ENCODE peak calls at places on chromosomes 16 and 17, in ten cellular contexts. One of them, this sample, is unnamed.

GRCh38 chr16:50802958-50803357 is 61.1 kb downstream of the CYLD start:
- DNase-seq in non-pigmented ciliary epithelial cell: no peak
- DNase-seq in activated CD8-positive, alpha-beta memory T cell treated with anti-CD3 and anti-CD28 coated beads for 4 hours: no peak
- DNase-seq in PC-9: no peak
- DNase-seq in psoas muscle: no peak
- DNase-seq in kidney tubule cell: no peak
- DNase-seq in ELF-1: no peak
- DNase-seq in stimulated activated CD8-positive, alpha-beta memory T cell treated with anti-CD3 and anti-CD28 coated beads, Interleukin-7, amount 100 ng/mL, for 1 hour: no peak
- DNase-seq in GM10248: no peak
- DNase-seq in NCI-H1092 treated with DMSO at 0.1 percent for 48 hours: no peak
- DNase-seq in this sample: no peak

GRCh38 chr16:23435500-23435899 is 17.5 kb downstream of the COG7 start:
- DNase-seq in non-pigmented ciliary epithelial cell: no peak
- DNase-seq in activated CD8-positive, alpha-beta memory T cell treated with anti-CD3 and anti-CD28 coated beads for 4 hours: peak
- DNase-seq in PC-9: peak
- DNase-seq in psoas muscle: peak
- DNase-seq in kidney tubule cell: peak
- DNase-seq in ELF-1: peak
- DNase-seq in stimulated activated CD8-positive, alpha-beta memory T cell treated with anti-CD3 and anti-CD28 coated beads, Interleukin-7, amount 100 ng/mL, for 1 hour: peak
- DNase-seq in GM10248: peak
- DNase-seq in NCI-H1092 treated with DMSO at 0.1 percent for 48 hours: peak
- DNase-seq in this sample: no peak

GRCh38 chr16:86823895-86824671 is 245.7 kb downstream of the FOXL1 start:
- DNase-seq in non-pigmented ciliary epithelial cell: peak
- DNase-seq in activated CD8-positive, alpha-beta memory T cell treated with anti-CD3 and anti-CD28 coated beads for 4 hours: no peak
- DNase-seq in PC-9: no peak
- DNase-seq in psoas muscle: no peak
- DNase-seq in kidney tubule cell: peak
- DNase-seq in ELF-1: no peak
- DNase-seq in stimulated activated CD8-positive, alpha-beta memory T cell treated with anti-CD3 and anti-CD28 coated beads, Interleukin-7, amount 100 ng/mL, for 1 hour: no peak
- DNase-seq in GM10248: no peak
- DNase-seq in NCI-H1092 treated with DMSO at 0.1 percent for 48 hours: no peak
- DNase-seq in this sample: peak

GRCh38 chr16:74984194-74984669 is 691 bp downstream of the WDR59 start:
- DNase-seq in non-pigmented ciliary epithelial cell: no peak
- DNase-seq in activated CD8-positive, alpha-beta memory T cell treated with anti-CD3 and anti-CD28 coated beads for 4 hours: no peak
- DNase-seq in PC-9: no peak
- DNase-seq in psoas muscle: no peak
- DNase-seq in kidney tubule cell: peak
- DNase-seq in ELF-1: peak
- DNase-seq in stimulated activated CD8-positive, alpha-beta memory T cell treated with anti-CD3 and anti-CD28 coated beads, Interleukin-7, amount 100 ng/mL, for 1 hour: no peak
- DNase-seq in GM10248: no peak
- DNase-seq in NCI-H1092 treated with DMSO at 0.1 percent for 48 hours: no peak
- DNase-seq in this sample: no peak

GRCh38 chr17:28950017-28950751 is 1.1 kb downstream of the PHF12 start:
- DNase-seq in non-pigmented ciliary epithelial cell: no peak
- DNase-seq in activated CD8-positive, alpha-beta memory T cell treated with anti-CD3 and anti-CD28 coated beads for 4 hours: peak
- DNase-seq in PC-9: peak
- DNase-seq in psoas muscle: peak
- DNase-seq in kidney tubule cell: peak
- DNase-seq in ELF-1: peak
- DNase-seq in stimulated activated CD8-positive, alpha-beta memory T cell treated with anti-CD3 and anti-CD28 coated beads, Interleukin-7, amount 100 ng/mL, for 1 hour: peak
- DNase-seq in GM10248: peak
- DNase-seq in NCI-H1092 treated with DMSO at 0.1 percent for 48 hours: peak
- DNase-seq in this sample: no peak

GRCh38 chr17:37689317-37689716 is 46.1 kb upstream of the DDX52 start:
- DNase-seq in non-pigmented ciliary epithelial cell: no peak
- DNase-seq in activated CD8-positive, alpha-beta memory T cell treated with anti-CD3 and anti-CD28 coated beads for 4 hours: no peak
- DNase-seq in PC-9: no peak
- DNase-seq in psoas muscle: no peak
- DNase-seq in kidney tubule cell: no peak
- DNase-seq in ELF-1: no peak
- DNase-seq in stimulated activated CD8-positive, alpha-beta memory T cell treated with anti-CD3 and anti-CD28 coated beads, Interleukin-7, amount 100 ng/mL, for 1 hour: no peak
- DNase-seq in GM10248: no peak
- DNase-seq in NCI-H1092 treated with DMSO at 0.1 percent for 48 hours: no peak
- DNase-seq in this sample: no peak

GRCh38 chr16:89304941-89305705 is 87.6 kb downstream of the ZNF778 start:
- DNase-seq in non-pigmented ciliary epithelial cell: no peak
- DNase-seq in activated CD8-positive, alpha-beta memory T cell treated with anti-CD3 and anti-CD28 coated beads for 4 hours: no peak
- DNase-seq in PC-9: no peak
- DNase-seq in psoas muscle: no peak
- DNase-seq in kidney tubule cell: no peak
- DNase-seq in ELF-1: no peak
- DNase-seq in stimulated activated CD8-positive, alpha-beta memory T cell treated with anti-CD3 and anti-CD28 coated beads, Interleukin-7, amount 100 ng/mL, for 1 hour: no peak
- DNase-seq in GM10248: no peak
- DNase-seq in NCI-H1092 treated with DMSO at 0.1 percent for 48 hours: no peak
- DNase-seq in this sample: no peak

GRCh38 chr16:88703486-88704309 is 2.5 kb downstream of the RNF166 start:
- DNase-seq in non-pigmented ciliary epithelial cell: no peak
- DNase-seq in activated CD8-positive, alpha-beta memory T cell treated with anti-CD3 and anti-CD28 coated beads for 4 hours: peak
- DNase-seq in PC-9: no peak
- DNase-seq in psoas muscle: no peak
- DNase-seq in kidney tubule cell: no peak
- DNase-seq in ELF-1: no peak
- DNase-seq in stimulated activated CD8-positive, alpha-beta memory T cell treated with anti-CD3 and anti-CD28 coated beads, Interleukin-7, amount 100 ng/mL, for 1 hour: peak
- DNase-seq in GM10248: peak
- DNase-seq in NCI-H1092 treated with DMSO at 0.1 percent for 48 hours: no peak
- DNase-seq in this sample: no peak

GRCh38 chr16:84925092-84925772 is 86.1 kb downstream of the ZDHHC7 start:
- DNase-seq in non-pigmented ciliary epithelial cell: no peak
- DNase-seq in activated CD8-positive, alpha-beta memory T cell treated with anti-CD3 and anti-CD28 coated beads for 4 hours: peak
- DNase-seq in PC-9: peak
- DNase-seq in psoas muscle: peak
- DNase-seq in kidney tubule cell: peak
- DNase-seq in ELF-1: peak
- DNase-seq in stimulated activated CD8-positive, alpha-beta memory T cell treated with anti-CD3 and anti-CD28 coated beads, Interleukin-7, amount 100 ng/mL, for 1 hour: peak
- DNase-seq in GM10248: peak
- DNase-seq in NCI-H1092 treated with DMSO at 0.1 percent for 48 hours: no peak
- DNase-seq in this sample: no peak

GRCh38 chr17:73508057-73508930 is 136.0 kb downstream of the SDK2 start:
- DNase-seq in non-pigmented ciliary epithelial cell: no peak
- DNase-seq in activated CD8-positive, alpha-beta memory T cell treated with anti-CD3 and anti-CD28 coated beads for 4 hours: no peak
- DNase-seq in PC-9: no peak
- DNase-seq in psoas muscle: no peak
- DNase-seq in kidney tubule cell: no peak
- DNase-seq in ELF-1: no peak
- DNase-seq in stimulated activated CD8-positive, alpha-beta memory T cell treated with anti-CD3 and anti-CD28 coated beads, Interleukin-7, amount 100 ng/mL, for 1 hour: no peak
- DNase-seq in GM10248: no peak
- DNase-seq in NCI-H1092 treated with DMSO at 0.1 percent for 48 hours: no peak
- DNase-seq in this sample: no peak

GRCh38 chr17:58317421-58318064 is 11.1 kb downstream of the TSPOAP1 start:
- DNase-seq in non-pigmented ciliary epithelial cell: no peak
- DNase-seq in activated CD8-positive, alpha-beta memory T cell treated with anti-CD3 and anti-CD28 coated beads for 4 hours: peak
- DNase-seq in PC-9: peak
- DNase-seq in psoas muscle: no peak
- DNase-seq in kidney tubule cell: peak
- DNase-seq in ELF-1: peak
- DNase-seq in stimulated activated CD8-positive, alpha-beta memory T cell treated with anti-CD3 and anti-CD28 coated beads, Interleukin-7, amount 100 ng/mL, for 1 hour: no peak
- DNase-seq in GM10248: peak
- DNase-seq in NCI-H1092 treated with DMSO at 0.1 percent for 48 hours: peak
- DNase-seq in this sample: peak

GRCh38 chr16:64982581-64982980 is 139.3 kb downstream of the CDH11 start:
- DNase-seq in non-pigmented ciliary epithelial cell: no peak
- DNase-seq in activated CD8-positive, alpha-beta memory T cell treated with anti-CD3 and anti-CD28 coated beads for 4 hours: no peak
- DNase-seq in PC-9: no peak
- DNase-seq in psoas muscle: no peak
- DNase-seq in kidney tubule cell: no peak
- DNase-seq in ELF-1: no peak
- DNase-seq in stimulated activated CD8-positive, alpha-beta memory T cell treated with anti-CD3 and anti-CD28 coated beads, Interleukin-7, amount 100 ng/mL, for 1 hour: no peak
- DNase-seq in GM10248: no peak
- DNase-seq in NCI-H1092 treated with DMSO at 0.1 percent for 48 hours: no peak
- DNase-seq in this sample: no peak

GRCh38 chr16:56944954-56945839 is 13.3 kb downstream of the HERPUD1 start:
- DNase-seq in non-pigmented ciliary epithelial cell: no peak
- DNase-seq in activated CD8-positive, alpha-beta memory T cell treated with anti-CD3 and anti-CD28 coated beads for 4 hours: no peak
- DNase-seq in PC-9: peak
- DNase-seq in psoas muscle: no peak
- DNase-seq in kidney tubule cell: peak
- DNase-seq in ELF-1: no peak
- DNase-seq in stimulated activated CD8-positive, alpha-beta memory T cell treated with anti-CD3 and anti-CD28 coated beads, Interleukin-7, amount 100 ng/mL, for 1 hour: no peak
- DNase-seq in GM10248: no peak
- DNase-seq in NCI-H1092 treated with DMSO at 0.1 percent for 48 hours: no peak
- DNase-seq in this sample: no peak

GRCh38 chr16:24999088-24999670 is 16.0 kb downstream of the ARHGAP17 start:
- DNase-seq in non-pigmented ciliary epithelial cell: no peak
- DNase-seq in activated CD8-positive, alpha-beta memory T cell treated with anti-CD3 and anti-CD28 coated beads for 4 hours: no peak
- DNase-seq in PC-9: no peak
- DNase-seq in psoas muscle: no peak
- DNase-seq in kidney tubule cell: peak
- DNase-seq in ELF-1: no peak
- DNase-seq in stimulated activated CD8-positive, alpha-beta memory T cell treated with anti-CD3 and anti-CD28 coated beads, Interleukin-7, amount 100 ng/mL, for 1 hour: no peak
- DNase-seq in GM10248: no peak
- DNase-seq in NCI-H1092 treated with DMSO at 0.1 percent for 48 hours: no peak
- DNase-seq in this sample: no peak

GRCh38 chr17:71993363-71993762 is 127.5 kb upstream of the SOX9 start:
- DNase-seq in non-pigmented ciliary epithelial cell: no peak
- DNase-seq in activated CD8-positive, alpha-beta memory T cell treated with anti-CD3 and anti-CD28 coated beads for 4 hours: no peak
- DNase-seq in PC-9: no peak
- DNase-seq in psoas muscle: no peak
- DNase-seq in kidney tubule cell: no peak
- DNase-seq in ELF-1: no peak
- DNase-seq in stimulated activated CD8-positive, alpha-beta memory T cell treated with anti-CD3 and anti-CD28 coated beads, Interleukin-7, amount 100 ng/mL, for 1 hour: no peak
- DNase-seq in GM10248: no peak
- DNase-seq in NCI-H1092 treated with DMSO at 0.1 percent for 48 hours: no peak
- DNase-seq in this sample: no peak

GRCh38 chr17:81200695-81201580 is 21.8 kb downstream of the CEP131 start:
- DNase-seq in non-pigmented ciliary epithelial cell: peak
- DNase-seq in activated CD8-positive, alpha-beta memory T cell treated with anti-CD3 and anti-CD28 coated beads for 4 hours: no peak
- DNase-seq in PC-9: peak
- DNase-seq in psoas muscle: no peak
- DNase-seq in kidney tubule cell: peak
- DNase-seq in ELF-1: peak
- DNase-seq in stimulated activated CD8-positive, alpha-beta memory T cell treated with anti-CD3 and anti-CD28 coated beads, Interleukin-7, amount 100 ng/mL, for 1 hour: no peak
- DNase-seq in GM10248: peak
- DNase-seq in NCI-H1092 treated with DMSO at 0.1 percent for 48 hours: peak
- DNase-seq in this sample: peak

GRCh38 chr17:14429084-14429483 is 128.2 kb downstream of the HS3ST3B1 start:
- DNase-seq in non-pigmented ciliary epithelial cell: no peak
- DNase-seq in activated CD8-positive, alpha-beta memory T cell treated with anti-CD3 and anti-CD28 coated beads for 4 hours: no peak
- DNase-seq in PC-9: no peak
- DNase-seq in psoas muscle: no peak
- DNase-seq in kidney tubule cell: no peak
- DNase-seq in ELF-1: no peak
- DNase-seq in stimulated activated CD8-positive, alpha-beta memory T cell treated with anti-CD3 and anti-CD28 coated beads, Interleukin-7, amount 100 ng/mL, for 1 hour: no peak
- DNase-seq in GM10248: no peak
- DNase-seq in NCI-H1092 treated with DMSO at 0.1 percent for 48 hours: no peak
- DNase-seq in this sample: no peak

GRCh38 chr17:67582632-67583230 is 135.0 kb upstream of the NOL11 start:
- DNase-seq in non-pigmented ciliary epithelial cell: no peak
- DNase-seq in activated CD8-positive, alpha-beta memory T cell treated with anti-CD3 and anti-CD28 coated beads for 4 hours: no peak
- DNase-seq in PC-9: no peak
- DNase-seq in psoas muscle: no peak
- DNase-seq in kidney tubule cell: peak
- DNase-seq in ELF-1: no peak
- DNase-seq in stimulated activated CD8-positive, alpha-beta memory T cell treated with anti-CD3 and anti-CD28 coated beads, Interleukin-7, amount 100 ng/mL, for 1 hour: no peak
- DNase-seq in GM10248: no peak
- DNase-seq in NCI-H1092 treated with DMSO at 0.1 percent for 48 hours: peak
- DNase-seq in this sample: no peak

GRCh38 chr17:77036841-77037381 is 103.9 kb upstream of the SEC14L1 start:
- DNase-seq in non-pigmented ciliary epithelial cell: no peak
- DNase-seq in activated CD8-positive, alpha-beta memory T cell treated with anti-CD3 and anti-CD28 coated beads for 4 hours: no peak
- DNase-seq in PC-9: peak
- DNase-seq in psoas muscle: no peak
- DNase-seq in kidney tubule cell: peak
- DNase-seq in ELF-1: peak
- DNase-seq in stimulated activated CD8-positive, alpha-beta memory T cell treated with anti-CD3 and anti-CD28 coated beads, Interleukin-7, amount 100 ng/mL, for 1 hour: no peak
- DNase-seq in GM10248: peak
- DNase-seq in NCI-H1092 treated with DMSO at 0.1 percent for 48 hours: peak
- DNase-seq in this sample: no peak

GRCh38 chr17:6910987-6911603 is 79.6 kb upstream of the TEKT1 start:
- DNase-seq in non-pigmented ciliary epithelial cell: no peak
- DNase-seq in activated CD8-positive, alpha-beta memory T cell treated with anti-CD3 and anti-CD28 coated beads for 4 hours: no peak
- DNase-seq in PC-9: no peak
- DNase-seq in psoas muscle: no peak
- DNase-seq in kidney tubule cell: peak
- DNase-seq in ELF-1: no peak
- DNase-seq in stimulated activated CD8-positive, alpha-beta memory T cell treated with anti-CD3 and anti-CD28 coated beads, Interleukin-7, amount 100 ng/mL, for 1 hour: no peak
- DNase-seq in GM10248: peak
- DNase-seq in NCI-H1092 treated with DMSO at 0.1 percent for 48 hours: peak
- DNase-seq in this sample: no peak

GRCh38 chr17:571224-571623 is 143.4 kb downstream of the VPS53 start:
- DNase-seq in non-pigmented ciliary epithelial cell: no peak
- DNase-seq in activated CD8-positive, alpha-beta memory T cell treated with anti-CD3 and anti-CD28 coated beads for 4 hours: no peak
- DNase-seq in PC-9: no peak
- DNase-seq in psoas muscle: no peak
- DNase-seq in kidney tubule cell: no peak
- DNase-seq in ELF-1: no peak
- DNase-seq in stimulated activated CD8-positive, alpha-beta memory T cell treated with anti-CD3 and anti-CD28 coated beads, Interleukin-7, amount 100 ng/mL, for 1 hour: no peak
- DNase-seq in GM10248: no peak
- DNase-seq in NCI-H1092 treated with DMSO at 0.1 percent for 48 hours: no peak
- DNase-seq in this sample: no peak

This sample was measured in AG04450.